ENCODE peak calls at places on chromosomes 12 and 14, in seven cellular contexts. One of them, this sample, is unnamed. For H3K36me3 and H3K27me3, the result is how much of the 10 kb centered on the place peaks cover.

GRCh38 chr14:84036863-84037262 is 1493.1 kb upstream of the FLRT2 start:
- DNase-seq in Peyer's patch: no peak
- DNase-seq in bronchial epithelial cell: peak
- DNase-seq in neural progenitor cell: no peak
- DNase-seq in heart right ventricle: no peak
- DNase-seq in mesenchymal stem cell: peak
- DNase-seq in lung: no peak
- DNase-seq in this sample: no peak

GRCh38 chr14:88005978-88006851 is 1.3 kb downstream of the GPR65 start:
- DNase-seq in mesenchymal stem cell: no peak
- DNase-seq in neural progenitor cell: no peak
- DNase-seq in lung: no peak
- DNase-seq in Peyer's patch: peak
- DNase-seq in heart right ventricle: no peak
- DNase-seq in bronchial epithelial cell: no peak
- DNase-seq in this sample: no peak

GRCh38 chr14:68926236-68926635 is 52.9 kb downstream of the ACTN1 start:
- DNase-seq in mesenchymal stem cell: no peak
- DNase-seq in Peyer's patch: no peak
- DNase-seq in lung: no peak
- DNase-seq in heart right ventricle: no peak
- DNase-seq in neural progenitor cell: no peak
- DNase-seq in bronchial epithelial cell: no peak
- DNase-seq in this sample: peak

GRCh38 chr12:91984571-91984970 is 161.1 kb downstream of the BTG1 start:
- DNase-seq in bronchial epithelial cell: no peak
- DNase-seq in neural progenitor cell: no peak
- DNase-seq in Peyer's patch: no peak
- DNase-seq in heart right ventricle: no peak
- DNase-seq in mesenchymal stem cell: no peak
- DNase-seq in lung: no peak
- DNase-seq in this sample: no peak

GRCh38 chr12:109738878-109739665 is 25.4 kb downstream of the FAM222A start:
- DNase-seq in mesenchymal stem cell: no peak
- DNase-seq in lung: no peak
- DNase-seq in bronchial epithelial cell: no peak
- DNase-seq in neural progenitor cell: no peak
- DNase-seq in Peyer's patch: peak
- DNase-seq in heart right ventricle: no peak
- DNase-seq in this sample: no peak

GRCh38 chr12:54055522-54055921 is 1.9 kb downstream of the HOXC4 start:
- DNase-seq in Peyer's patch: no peak
- DNase-seq in neural progenitor cell: no peak
- DNase-seq in bronchial epithelial cell: no peak
- DNase-seq in lung: no peak
- DNase-seq in mesenchymal stem cell: no peak
- DNase-seq in heart right ventricle: no peak
- DNase-seq in this sample: no peak

GRCh38 chr12:38154096-38155019 is 162.2 kb upstream of the ALG10B start:
- DNase-seq in mesenchymal stem cell: no peak
- DNase-seq in heart right ventricle: no peak
- DNase-seq in neural progenitor cell: no peak
- DNase-seq in lung: no peak
- DNase-seq in Peyer's patch: no peak
- DNase-seq in bronchial epithelial cell: no peak
- DNase-seq in this sample: peak

GRCh38 chr14:99260652-99261551 is 11.1 kb downstream of the BCL11B start:
- DNase-seq in lung: no peak
- DNase-seq in Peyer's patch: peak
- DNase-seq in mesenchymal stem cell: no peak
- DNase-seq in bronchial epithelial cell: no peak
- DNase-seq in neural progenitor cell: peak
- DNase-seq in heart right ventricle: no peak
- DNase-seq in this sample: no peak

GRCh38 chr12:65501093-65501621 is 222.7 kb downstream of the MSRB3 start:
- DNase-seq in bronchial epithelial cell: no peak
- DNase-seq in neural progenitor cell: no peak
- DNase-seq in mesenchymal stem cell: peak
- DNase-seq in lung: no peak
- DNase-seq in Peyer's patch: no peak
- DNase-seq in heart right ventricle: peak
- DNase-seq in this sample: no peak

GRCh38 chr12:23202746-23203145 is 577.8 kb downstream of the ETNK1 start:
- DNase-seq in neural progenitor cell: no peak
- DNase-seq in heart right ventricle: no peak
- DNase-seq in lung: no peak
- DNase-seq in bronchial epithelial cell: no peak
- DNase-seq in Peyer's patch: no peak
- DNase-seq in mesenchymal stem cell: no peak
- DNase-seq in this sample: no peak

GRCh38 chr12:88951860-88952483 is 371.7 kb upstream of the KITLG start:
- DNase-seq in lung: no peak
- DNase-seq in Peyer's patch: no peak
- DNase-seq in bronchial epithelial cell: no peak
- DNase-seq in neural progenitor cell: peak
- DNase-seq in heart right ventricle: no peak
- DNase-seq in mesenchymal stem cell: no peak
- DNase-seq in this sample: no peak

GRCh38 chr14:45181329-45181728 is 45.6 kb downstream of the FANCM start:
- DNase-seq in heart right ventricle: no peak
- DNase-seq in Peyer's patch: no peak
- DNase-seq in mesenchymal stem cell: no peak
- DNase-seq in neural progenitor cell: no peak
- DNase-seq in bronchial epithelial cell: peak
- DNase-seq in lung: no peak
- DNase-seq in this sample: no peak

GRCh38 chr14:103558071-103558882 is 4.2 kb downstream of the BAG5 start:
- DNase-seq in heart right ventricle: no peak
- DNase-seq in neural progenitor cell: no peak
- DNase-seq in bronchial epithelial cell: no peak
- DNase-seq in lung: no peak
- DNase-seq in mesenchymal stem cell: peak
- DNase-seq in Peyer's patch: no peak
- DNase-seq in this sample: no peak

GRCh38 chr14:69152181-69152943 is 557 bp downstream of the DCAF5 start:
- DNase-seq in Peyer's patch: peak
- DNase-seq in bronchial epithelial cell: no peak
- DNase-seq in mesenchymal stem cell: peak
- DNase-seq in lung: peak
- DNase-seq in neural progenitor cell: peak
- DNase-seq in heart right ventricle: peak
- DNase-seq in this sample: peak

GRCh38 chr12:68428724-68429580 is 96.8 kb upstream of the MDM1 start:
- DNase-seq in Peyer's patch: no peak
- DNase-seq in bronchial epithelial cell: no peak
- DNase-seq in mesenchymal stem cell: peak
- DNase-seq in lung: no peak
- DNase-seq in heart right ventricle: no peak
- DNase-seq in neural progenitor cell: peak
- DNase-seq in this sample: no peak

DNA sequence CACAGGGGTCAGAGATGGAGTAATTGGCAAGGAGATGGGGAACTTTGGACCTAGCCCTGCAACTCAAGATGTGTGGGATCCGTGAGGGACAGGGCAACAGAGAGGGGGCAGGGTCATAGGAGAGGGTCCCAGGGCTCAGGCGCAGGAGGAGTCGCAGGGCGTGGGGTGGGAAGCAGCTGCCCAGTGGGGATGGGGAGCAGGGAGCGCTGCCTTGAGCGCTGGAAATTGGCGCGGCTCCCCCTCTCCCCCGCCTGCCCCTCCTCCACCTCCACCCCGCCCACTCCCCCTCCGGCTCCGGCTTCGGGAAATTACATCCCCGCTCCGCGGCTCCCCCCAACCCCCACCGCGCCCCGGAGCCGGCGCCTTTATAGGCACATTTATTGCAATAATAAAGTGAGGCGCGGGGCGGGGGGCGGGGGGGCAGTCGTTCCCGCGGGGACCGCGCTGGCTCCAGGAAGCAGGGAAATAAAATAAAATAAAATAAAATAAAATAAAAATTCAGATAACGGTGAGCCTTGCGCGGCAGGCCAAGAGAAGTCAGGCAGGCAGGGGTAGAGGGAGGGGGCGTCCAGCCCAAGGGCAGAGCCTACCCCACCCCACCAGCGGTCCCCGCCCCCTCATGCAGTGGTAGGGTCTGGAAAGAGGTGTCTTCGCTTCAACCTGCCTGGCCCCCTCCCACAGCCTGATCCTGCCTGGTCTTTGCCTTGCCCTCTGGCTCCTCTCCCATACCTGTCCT is 3.6 kb downstream of the NXPH4 start:
- DNase-seq in mesenchymal stem cell: no peak
- DNase-seq in heart right ventricle: no peak
- DNase-seq in neural progenitor cell: peak
- DNase-seq in lung: no peak
- DNase-seq in bronchial epithelial cell: no peak
- DNase-seq in Peyer's patch: no peak
- DNase-seq in this sample: peak
- H3K4me3 ChIP-seq in mesenchymal stem cell: no peak
- H3K4me3 ChIP-seq in heart right ventricle: no peak
- H3K4me3 ChIP-seq in neural progenitor cell: peak
- H3K4me3 ChIP-seq in lung: no peak
- H3K4me3 ChIP-seq in bronchial epithelial cell: no peak
- H3K4me3 ChIP-seq in Peyer's patch: no peak
- H3K4me3 ChIP-seq in this sample: no peak

GRCh38 chr12:19277707-19278106 is 148.2 kb downstream of the PLEKHA5 start:
- DNase-seq in heart right ventricle: no peak
- DNase-seq in Peyer's patch: no peak
- DNase-seq in lung: no peak
- DNase-seq in mesenchymal stem cell: no peak
- DNase-seq in neural progenitor cell: peak
- DNase-seq in bronchial epithelial cell: no peak
- DNase-seq in this sample: no peak

GRCh38 chr12:19282133-19282532 is 152.6 kb downstream of the PLEKHA5 start:
- DNase-seq in Peyer's patch: no peak
- DNase-seq in neural progenitor cell: no peak
- DNase-seq in lung: no peak
- DNase-seq in bronchial epithelial cell: no peak
- DNase-seq in heart right ventricle: no peak
- DNase-seq in mesenchymal stem cell: no peak
- DNase-seq in this sample: no peak

GRCh38 chr12:19273482-19274330 is 144.2 kb downstream of the PLEKHA5 start:
- DNase-seq in lung: peak
- DNase-seq in Peyer's patch: peak
- DNase-seq in heart right ventricle: peak
- DNase-seq in neural progenitor cell: no peak
- DNase-seq in bronchial epithelial cell: peak
- DNase-seq in mesenchymal stem cell: peak
- DNase-seq in this sample: no peak

GRCh38 chr12:19276767-19277166 is 147.2 kb downstream of the PLEKHA5 start:
- DNase-seq in heart right ventricle: no peak
- DNase-seq in neural progenitor cell: no peak
- DNase-seq in mesenchymal stem cell: no peak
- DNase-seq in Peyer's patch: no peak
- DNase-seq in bronchial epithelial cell: no peak
- DNase-seq in lung: no peak
- DNase-seq in this sample: no peak

GRCh38 chr12:19278407-19278806 is 148.9 kb downstream of the PLEKHA5 start:
- DNase-seq in Peyer's patch: no peak
- DNase-seq in heart right ventricle: no peak
- DNase-seq in mesenchymal stem cell: no peak
- DNase-seq in bronchial epithelial cell: no peak
- DNase-seq in lung: no peak
- DNase-seq in neural progenitor cell: no peak
- DNase-seq in this sample: no peak
- H3K36me3 ChIP-seq in Peyer's patch: under half
- H3K36me3 ChIP-seq in heart right ventricle: under half
- H3K36me3 ChIP-seq in mesenchymal stem cell: under half
- H3K36me3 ChIP-seq in bronchial epithelial cell: under half
- H3K36me3 ChIP-seq in lung: under half
- H3K36me3 ChIP-seq in neural progenitor cell: under half
- H3K36me3 ChIP-seq in this sample: under half

DNA sequence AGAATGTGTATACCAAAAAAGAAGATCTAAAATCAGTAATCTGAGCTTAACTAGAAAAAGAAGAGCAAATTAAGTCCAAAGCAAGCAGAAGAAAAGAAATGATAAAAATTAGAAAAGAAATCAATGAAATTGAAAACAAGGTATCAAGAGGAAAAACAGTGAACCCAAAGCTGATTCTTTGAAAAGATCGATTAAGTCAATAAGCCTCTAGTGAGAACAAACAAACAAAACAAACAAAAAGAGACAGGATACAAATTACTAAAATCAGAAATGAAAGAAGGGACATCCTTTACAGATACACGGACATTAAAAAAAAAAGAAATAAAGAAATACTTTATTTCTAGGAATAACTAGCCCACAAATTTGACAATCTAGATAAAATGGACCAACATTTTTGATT is 12.9 kb upstream of the GALNT8 start:
- DNase-seq in Peyer's patch: no peak
- DNase-seq in heart right ventricle: no peak
- DNase-seq in lung: no peak
- DNase-seq in bronchial epithelial cell: no peak
- DNase-seq in neural progenitor cell: no peak
- DNase-seq in mesenchymal stem cell: no peak
- DNase-seq in this sample: no peak
- H3K27me3 ChIP-seq in Peyer's patch: under half
- H3K27me3 ChIP-seq in heart right ventricle: under half
- H3K27me3 ChIP-seq in lung: under half
- H3K27me3 ChIP-seq in bronchial epithelial cell: under half
- H3K27me3 ChIP-seq in neural progenitor cell: under half
- H3K27me3 ChIP-seq in mesenchymal stem cell: under half
- H3K27me3 ChIP-seq in this sample: under half

DNA sequence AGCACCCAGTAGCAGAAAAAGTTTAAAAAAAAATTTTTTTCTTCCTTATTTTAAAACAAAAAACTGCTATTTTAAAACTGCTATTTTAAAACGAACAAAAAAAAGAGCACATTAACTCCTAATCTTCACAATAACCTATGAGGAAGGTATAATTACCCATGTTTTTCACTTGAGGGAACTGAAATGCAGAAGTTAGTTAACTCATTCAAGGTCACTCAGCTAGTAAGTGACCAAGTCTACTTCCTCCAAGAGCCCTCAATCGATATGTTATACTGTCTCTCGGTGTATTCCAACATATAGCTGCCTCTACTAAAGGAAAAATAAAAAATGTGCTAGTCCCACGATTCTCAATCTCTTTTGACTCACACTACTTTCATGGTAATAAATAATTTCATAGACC is 7.8 kb downstream of the RPAP3 start:
- DNase-seq in neural progenitor cell: no peak
- DNase-seq in heart right ventricle: no peak
- DNase-seq in lung: no peak
- DNase-seq in Peyer's patch: no peak
- DNase-seq in mesenchymal stem cell: no peak
- DNase-seq in bronchial epithelial cell: no peak
- DNase-seq in this sample: no peak
- H3K4me3 ChIP-seq in neural progenitor cell: no peak
- H3K4me3 ChIP-seq in heart right ventricle: no peak
- H3K4me3 ChIP-seq in lung: no peak
- H3K4me3 ChIP-seq in Peyer's patch: no peak
- H3K4me3 ChIP-seq in mesenchymal stem cell: no peak
- H3K4me3 ChIP-seq in bronchial epithelial cell: no peak
- H3K4me3 ChIP-seq in this sample: no peak

DNA sequence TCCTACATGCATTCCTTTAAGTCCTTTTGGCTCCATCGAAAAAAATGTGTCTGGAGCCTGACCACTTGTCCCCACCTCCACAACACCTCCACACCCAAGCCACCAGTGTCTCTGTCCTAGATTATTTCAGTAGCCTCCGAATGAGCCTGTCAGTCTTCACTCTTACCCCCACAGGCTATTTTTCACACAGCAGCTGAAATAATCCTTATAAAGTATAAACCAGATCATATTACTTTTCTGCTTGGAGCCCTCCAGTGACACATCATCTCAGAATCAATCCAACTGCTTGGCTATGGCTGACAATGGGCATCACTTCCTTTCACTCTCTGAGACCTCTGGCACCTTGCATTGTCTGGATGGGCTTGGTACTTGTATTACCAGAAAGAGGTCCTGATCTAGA is 44.9 kb downstream of the BBS10 start:
- DNase-seq in Peyer's patch: no peak
- DNase-seq in lung: no peak
- DNase-seq in bronchial epithelial cell: no peak
- DNase-seq in mesenchymal stem cell: no peak
- DNase-seq in heart right ventricle: no peak
- DNase-seq in neural progenitor cell: no peak
- DNase-seq in this sample: no peak
- H3K36me3 ChIP-seq in Peyer's patch: under half
- H3K36me3 ChIP-seq in lung: under half
- H3K36me3 ChIP-seq in bronchial epithelial cell: under half
- H3K36me3 ChIP-seq in mesenchymal stem cell: under half
- H3K36me3 ChIP-seq in heart right ventricle: under half
- H3K36me3 ChIP-seq in neural progenitor cell: under half
- H3K36me3 ChIP-seq in this sample: under half